ENCODE peak calls at places on chromosomes 7 and 10, in four cellular contexts. I is right cardiac atrium, K is uterus, W is neuronal stem cell. T is an unnamed sample.

GRCh38 chr7:6917258-6917657 is 91.2 kb upstream of the CCZ1B start:
- DNase-seq in I (peak), K (no peak), W (no peak), T (no peak)

GRCh38 chr7:249979-250378 is 40.0 kb upstream of the FOXL3 start:
- DNase-seq in I (peak), K (no peak), W (no peak), T (no peak)

GRCh38 chr7:28020302-28020940 is 160.2 kb downstream of the JAZF1 start:
- DNase-seq in I (peak), K (peak), W (peak), T (peak)

GRCh38 chr7:122468050-122468449 is 163.5 kb upstream of the FEZF1 start:
- DNase-seq in I (no peak), K (no peak), W (no peak), T (no peak)

GRCh38 chr10:17025444-17026295 is 103.9 kb downstream of the CUBN start:
- DNase-seq in I (no peak), K (no peak), W (no peak), T (no peak)

GRCh38 chr10:2079603-2080078 is 342.3 kb upstream of the ADARB2 start:
- DNase-seq in I (no peak), K (no peak), W (no peak), T (no peak)

GRCh38 chr10:11919271-11919670 is 96.1 kb downstream of the PROSER2 start:
- DNase-seq in I (no peak), K (no peak), W (no peak), T (no peak)

GRCh38 chr7:42117201-42117600 is 119.8 kb downstream of the GLI3 start:
- DNase-seq in I (no peak), K (no peak), W (no peak), T (no peak)

GRCh38 chr7:36570508-36571219 is 153.6 kb downstream of the AOAH start:
- DNase-seq in I (no peak), K (no peak), W (no peak), T (no peak)

GRCh38 chr10:117215079-117215478 is 17.8 kb downstream of the KCNK18 start:
- DNase-seq in I (no peak), K (no peak), W (no peak), T (no peak)

GRCh38 chr10:117216611-117217195 is 19.4 kb downstream of the KCNK18 start:
- DNase-seq in I (peak), K (peak), W (peak), T (no peak)

GRCh38 chr10:117218654-117219053 is 21.4 kb downstream of the KCNK18 start:
- DNase-seq in I (no peak), K (no peak), W (no peak), T (no peak)

GRCh38 chr10:117216028-117216427 is 18.7 kb downstream of the KCNK18 start:
- DNase-seq in I (no peak), K (no peak), W (no peak), T (no peak)

GRCh38 chr10:117217196-117217761 is 20.0 kb downstream of the KCNK18 start:
- DNase-seq in I (no peak), K (no peak), W (no peak), T (no peak)
- H3K4me3 ChIP-seq in I (peak), K (peak), W (peak), T (no peak)

GRCh38 chr7:18087031-18087686 is 59.5 kb upstream of the PRPS1L1 start:
- DNase-seq in I (peak), K (peak), W (peak), T (no peak)

GRCh38 chr7:18081617-18082016 is 54.0 kb upstream of the PRPS1L1 start:
- DNase-seq in I (no peak), K (no peak), W (no peak), T (no peak)

GRCh38 chr7:18087687-18088078 is 60.0 kb upstream of the PRPS1L1 start:
- DNase-seq in I (peak), K (no peak), W (peak), T (no peak)

GRCh38 chr7:18082169-18082568 is 54.5 kb upstream of the PRPS1L1 start:
- DNase-seq in I (no peak), K (no peak), W (no peak), T (no peak)

DNA sequence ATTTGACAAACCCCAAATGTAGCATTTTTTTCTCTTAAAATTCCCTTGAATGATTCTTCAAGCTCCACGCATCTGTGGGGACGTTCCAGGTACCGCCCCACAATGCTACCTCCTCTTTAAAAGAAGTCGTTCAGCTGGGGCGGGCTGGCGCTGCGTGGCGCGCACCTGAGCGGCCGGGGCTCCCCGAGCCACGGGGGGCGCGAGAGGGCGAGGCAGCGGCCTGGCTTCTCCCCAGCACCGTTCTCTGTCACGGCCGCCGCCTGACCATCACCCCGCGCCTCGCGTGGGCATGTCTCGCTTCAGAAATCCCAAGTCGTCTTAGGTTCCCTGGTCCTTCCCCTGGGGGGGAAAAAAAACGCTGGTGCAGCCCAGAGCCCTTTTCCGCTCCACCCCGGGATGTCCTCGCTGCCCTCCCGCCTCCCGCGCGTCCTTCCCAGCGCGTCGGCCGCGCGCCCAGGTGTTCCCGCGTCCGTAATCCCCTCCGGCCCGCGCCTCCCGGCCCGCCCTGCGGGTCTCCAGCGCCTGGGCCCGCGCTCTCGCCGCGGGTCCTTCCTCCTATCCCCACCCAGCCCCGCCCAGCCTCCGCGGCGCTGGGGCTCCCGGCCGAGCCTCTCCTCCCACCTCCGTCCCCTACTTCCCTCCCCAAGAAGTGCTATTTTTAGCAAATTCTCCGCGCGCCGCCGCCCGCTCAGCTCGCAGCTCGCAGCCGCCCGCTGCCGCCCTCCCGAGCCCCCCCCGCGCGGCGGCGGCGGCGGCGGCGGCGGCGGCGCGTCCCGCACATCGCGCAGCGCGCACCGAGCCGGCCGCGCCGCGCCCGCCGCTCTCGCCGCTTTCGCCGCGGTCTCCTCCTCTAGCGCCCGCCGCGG is 58.8 kb upstream of the PRPS1L1 start:
- DNase-seq in I (peak), K (peak), W (peak), T (no peak)
- H3K4me3 ChIP-seq in I (peak), K (peak), W (peak), T (peak)

GRCh38 chr10:78932861-78933260 is 135.9 kb upstream of the ZMIZ1 start:
- DNase-seq in I (no peak), K (no peak), W (no peak), T (no peak)
- H3K4me3 ChIP-seq in I (no peak), K (no peak), W (no peak), T (no peak)

DNA sequence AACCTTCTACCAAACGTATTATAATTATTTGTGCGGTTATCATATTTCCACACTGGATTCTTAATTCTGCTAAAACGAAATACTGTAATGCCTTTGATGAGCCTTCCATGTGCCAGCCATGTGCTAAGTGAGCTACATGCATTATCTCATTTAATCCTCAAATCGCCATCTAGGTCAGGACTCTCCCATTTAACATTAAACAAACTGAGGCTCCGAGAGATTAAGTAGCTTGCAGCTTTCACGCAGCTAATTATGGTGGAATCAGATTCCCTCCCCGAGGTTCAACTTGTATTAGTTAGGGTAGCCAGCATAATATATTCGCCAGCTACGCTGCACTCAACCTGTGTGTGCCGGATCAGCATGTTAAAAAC is 798 bp upstream of the TSPAN33 start:
- DNase-seq in I (no peak), K (no peak), W (no peak), T (no peak)
- H3K4me3 ChIP-seq in I (no peak), K (no peak), W (peak), T (no peak)

GRCh38 chr7:95433129-95433528 is 1.7 kb downstream of the PON2 start:
- DNase-seq in I (no peak), K (no peak), W (no peak), T (no peak)
- H3K4me3 ChIP-seq in I (no peak), K (no peak), W (no peak), T (no peak)

GRCh38 chr7:2911466-2911865 is 67.4 kb upstream of the GNA12 start:
- DNase-seq in I (no peak), K (no peak), W (no peak), T (no peak)

GRCh38 chr7:2913760-2914387 is 69.8 kb upstream of the GNA12 start:
- DNase-seq in I (no peak), K (no peak), W (no peak), T (no peak)

GRCh38 chr7:2912684-2913439 is 68.8 kb upstream of the GNA12 start:
- DNase-seq in I (no peak), K (no peak), W (no peak), T (no peak)

GRCh38 chr7:2918406-2918805 is 74.3 kb upstream of the GNA12 start:
- DNase-seq in I (no peak), K (no peak), W (no peak), T (no peak)

DNA sequence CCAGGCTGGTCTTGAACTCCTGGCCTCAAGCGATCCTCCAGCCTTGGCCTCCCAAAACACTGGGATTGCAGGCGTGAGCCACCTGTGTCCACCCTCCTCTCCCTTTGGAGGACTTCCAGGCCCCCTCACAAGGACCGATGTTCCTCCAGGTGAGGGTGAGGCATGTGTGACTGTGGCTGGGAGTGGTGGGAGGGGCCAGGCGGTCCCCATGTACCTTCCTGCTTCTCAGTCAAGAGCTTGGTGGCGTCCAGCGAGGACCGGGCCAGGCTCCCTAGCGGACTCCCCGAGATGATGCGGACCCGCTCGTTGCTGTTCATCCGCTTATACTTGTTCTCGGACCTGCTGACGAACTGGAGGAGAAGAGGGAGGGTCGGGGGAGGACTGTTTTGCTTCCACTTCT is 70.9 kb upstream of the GNA12 start:
- DNase-seq in I (no peak), K (no peak), W (no peak), T (no peak)
- H3K4me3 ChIP-seq in I (no peak), K (no peak), W (no peak), T (no peak)